ENCODE peak calls at places on chromosomes 4 and X, in five cellular contexts. U, Z, Y, H and W are unnamed samples.

GRCh38 chr4:145840162-145840768 is 98.4 kb downstream of the ZNF827 start:
- DNase-seq in U (no peak), Z (peak; percentile 18), Y (no peak), H (no peak), W (no peak)

GRCh38 chr4:184094532-184095192 is 123.0 kb downstream of the ENPP6 start:
- DNase-seq in U (no peak), Z (no peak), Y (no peak), H (no peak), W (no peak)

GRCh38 chr4:185995665-185996064 is 73.3 kb upstream of the TLR3 start:
- DNase-seq in U (no peak), Z (no peak), Y (no peak), H (no peak), W (no peak)

GRCh38 chr4:6777636-6778281 is 4.8 kb upstream of the KIAA0232 start:
- DNase-seq in U (no peak), Z (no peak), Y (no peak), H (no peak), W (no peak)

GRCh38 chr4:123232439-123232838 is 164.2 kb upstream of the SPRY1 start:
- DNase-seq in U (no peak), Z (no peak), Y (no peak), H (no peak), W (no peak)

GRCh38 chr4:169116270-169116901 is 106.3 kb upstream of the CBR4 start:
- DNase-seq in U (peak; percentile 54), Z (no peak), Y (no peak), H (no peak), W (no peak)

GRCh38 chrX:53713987-53714579 is 27.6 kb upstream of the HUWE1 start:
- DNase-seq in U (no peak), Z (no peak), Y (no peak), H (no peak), W (no peak)

GRCh38 chr4:52317361-52317879 is 266.3 kb downstream of the SPATA18 start:
- DNase-seq in U (no peak), Z (no peak), Y (no peak), H (no peak), W (no peak)

GRCh38 chr4:69156913-69157312 is 57.6 kb downstream of the UGT2B11 start:
- DNase-seq in U (no peak), Z (no peak), Y (no peak), H (no peak), W (no peak)

GRCh38 chr4:68361146-68361589 is 11.3 kb upstream of the YTHDC1 start:
- DNase-seq in U (no peak), Z (no peak), Y (no peak), H (no peak), W (no peak)

GRCh38 chr4:183808102-183808466 is 97.0 kb upstream of the STOX2 start:
- DNase-seq in U (no peak), Z (no peak), Y (no peak), H (no peak), W (no peak)

GRCh38 chr4:171025776-171026175 is 787.4 kb upstream of the GALNTL6 start:
- DNase-seq in U (no peak), Z (no peak), Y (no peak), H (no peak), W (no peak)
- TF ChIP-seq EP300 in U (no peak), Z (no peak), Y (no peak), H (no peak), W (no peak)

GRCh38 chr4:141102367-141102766 is 30.9 kb downstream of the RNF150 start:
- DNase-seq in U (no peak), Z (no peak), Y (no peak), H (no peak), W (no peak)
- TF ChIP-seq EP300 in U (no peak), Z (no peak), Y (no peak), H (no peak), W (no peak)

GRCh38 chrX:120485562-120486520 is 16.7 kb upstream of the LAMP2 start:
- DNase-seq in U (peak; percentile 88), Z (peak; percentile 70), Y (peak; percentile 81), H (peak; percentile 91), W (peak; percentile 76)
- TF ChIP-seq EP300 in U (no peak), Z (no peak), Y (no peak), H (no peak), W (no peak)

GRCh38 chr4:128768373-128768996 is 41.0 kb upstream of the JADE1 start:
- DNase-seq in U (no peak), Z (no peak), Y (no peak), H (no peak), W (no peak)
- TF ChIP-seq EP300 in U (no peak), Z (no peak), Y (no peak), H (no peak), W (no peak)

GRCh38 chr4:21596521-21596920 is 352.1 kb downstream of the KCNIP4 start:
- DNase-seq in U (no peak), Z (no peak), Y (no peak), H (no peak), W (no peak)

DNA sequence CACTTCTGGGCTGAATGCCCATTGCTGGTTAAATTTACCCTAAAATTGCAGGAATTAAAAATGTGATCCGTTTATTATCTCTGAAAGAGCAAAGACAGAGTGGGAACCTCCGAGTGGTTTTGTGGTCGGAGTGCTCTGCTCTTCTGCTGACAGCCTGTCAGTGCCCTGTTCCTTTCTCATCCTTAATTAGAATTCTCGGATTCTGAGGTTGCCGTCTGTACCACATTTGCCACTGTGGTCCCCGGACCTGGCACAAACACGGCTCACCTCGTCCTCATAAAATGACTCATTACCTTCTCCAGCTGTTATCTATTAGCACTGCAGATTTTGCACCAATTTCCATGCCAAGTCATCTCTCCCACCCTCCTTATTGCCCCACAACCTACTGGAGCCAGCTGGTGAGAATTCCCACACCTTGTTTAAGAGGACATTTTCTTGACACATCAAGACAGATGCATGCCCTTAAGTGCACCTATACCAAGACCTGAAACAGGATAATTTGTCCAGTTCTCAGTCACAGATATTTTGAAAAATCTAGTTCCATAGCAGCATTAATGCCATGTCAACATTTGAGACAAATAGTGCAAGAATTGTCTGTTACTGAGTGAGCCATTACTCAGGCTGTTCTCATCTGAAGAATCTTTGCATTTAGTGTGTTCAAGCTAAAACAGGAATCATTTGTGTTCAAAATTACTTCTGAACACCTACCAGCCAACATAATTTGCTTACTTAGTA is 355.1 kb downstream of the KCNIP4 start:
- DNase-seq in U (no peak), Z (no peak), Y (no peak), H (no peak), W (no peak)
- TF ChIP-seq EP300 in U (no peak), Z (no peak), Y (no peak), H (no peak), W (no peak)

GRCh38 chr4:65589331-65589730 is 81.0 kb downstream of the EPHA5 start:
- DNase-seq in U (no peak), Z (no peak), Y (no peak), H (no peak), W (no peak)
- TF ChIP-seq EP300 in U (no peak), Z (no peak), Y (no peak), H (no peak), W (no peak)

DNA sequence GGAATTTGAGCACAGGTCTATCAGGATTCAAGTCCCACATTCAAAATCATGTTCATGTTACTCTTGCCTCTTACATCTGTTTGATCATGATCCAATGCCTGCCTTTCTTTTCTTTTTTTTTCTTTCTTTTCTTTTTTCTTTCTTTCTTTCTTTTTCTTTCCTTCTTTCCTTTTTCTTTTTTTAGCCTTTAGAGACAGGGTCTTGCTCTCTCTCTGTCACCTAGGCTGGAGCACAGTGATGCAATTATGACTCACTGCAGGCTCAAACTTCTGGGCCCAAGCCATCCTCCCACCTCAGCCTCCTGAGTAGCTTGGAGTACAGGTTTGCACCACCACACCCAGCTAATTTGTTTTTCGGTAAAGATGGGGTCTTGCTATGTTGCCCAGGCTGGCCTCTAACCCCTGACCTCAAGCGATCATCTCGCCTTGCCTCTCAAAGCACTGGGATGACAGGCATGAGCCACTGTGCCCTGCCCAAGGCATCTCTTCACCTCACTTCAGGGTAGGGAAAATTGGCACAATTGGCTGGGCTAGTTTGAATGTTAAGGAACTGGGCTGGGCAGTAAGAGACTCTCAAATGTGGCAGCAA is 359.2 kb downstream of the FBXW7 start:
- DNase-seq in U (no peak), Z (no peak), Y (no peak), H (no peak), W (no peak)
- TF ChIP-seq EP300 in U (no peak), Z (no peak), Y (no peak), H (no peak), W (no peak)

DNA sequence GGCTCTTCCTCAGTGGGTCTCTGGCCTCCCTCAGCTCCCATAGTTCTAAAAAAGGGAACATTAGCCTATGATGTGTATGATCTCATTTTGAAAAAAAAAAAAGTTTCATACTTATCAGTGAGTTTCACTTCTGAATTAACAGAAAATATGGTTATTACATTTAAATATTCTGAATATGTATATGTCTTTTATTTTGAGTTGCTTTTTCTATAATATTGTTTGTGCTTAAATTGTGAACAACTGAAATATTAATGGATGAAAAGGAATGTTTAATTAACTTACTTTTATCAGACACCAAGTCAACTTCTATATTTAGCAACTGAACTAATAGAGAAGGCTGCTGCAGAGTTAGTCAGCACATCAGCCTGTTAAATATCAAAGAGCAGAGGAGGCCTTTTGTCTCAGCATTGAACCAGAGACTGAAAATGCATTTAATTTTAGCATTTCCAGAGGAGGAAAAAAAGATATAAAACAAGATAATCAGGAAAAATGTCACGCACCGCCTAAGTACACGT is 20.4 kb upstream of the FHL1 start:
- DNase-seq in U (no peak), Z (no peak), Y (no peak), H (no peak), W (no peak)
- TF ChIP-seq EP300 in U (no peak), Z (no peak), Y (no peak), H (no peak), W (no peak)

GRCh38 chr4:129783596-129783995 is 687.6 kb downstream of the C4orf33 start:
- DNase-seq in U (no peak), Z (no peak), Y (no peak), H (no peak), W (no peak)
- TF ChIP-seq EP300 in U (no peak), Z (no peak), Y (no peak), H (no peak), W (no peak)